ENCODE peak calls at places on chromosome 12, in six cellular contexts. F is brain microvascular endothelial cell, L is fibroblast of lung, M is lung, Q is adrenal gland, X is MM.1S. P is an unnamed sample.

GRCh38 chr12:93449277-93449676 is 7.5 kb upstream of the UBE2N start:
- DNase-seq in Q (no peak), L (no peak), M (no peak), F (no peak), X (no peak), P (peak; percentile 46)

GRCh38 chr12:77163068-77163810 is 97.9 kb upstream of the E2F7 start:
- DNase-seq in L (no peak), M (no peak), F (no peak), Q (no peak), X (no peak), P (no peak)

GRCh38 chr12:67331123-67331522 is 62.0 kb downstream of the CAND1 start:
- DNase-seq in F (no peak), M (no peak), L (no peak), X (peak; percentile 30), Q (no peak), P (no peak)

GRCh38 chr12:70828391-70828790 is 92.1 kb downstream of the PTPRR start:
- DNase-seq in X (no peak), Q (no peak), L (peak; percentile 32), F (peak; percentile 11), M (no peak), P (no peak)

GRCh38 chr12:42091769-42092168 is 52.9 kb downstream of the GXYLT1 start:
- DNase-seq in L (no peak), X (no peak), Q (no peak), M (no peak), F (no peak), P (no peak)

GRCh38 chr12:100955139-100955538 is 160.6 kb downstream of the ANO4 start:
- DNase-seq in F (peak; percentile 63), M (no peak), Q (peak; percentile 16), X (no peak), L (peak; percentile 47), P (no peak)

GRCh38 chr12:3218150-3218845 is 141.1 kb downstream of the TSPAN9 start:
- DNase-seq in L (peak; percentile 79), M (peak; percentile 38), F (peak; percentile 80), X (no peak), Q (peak; percentile 73), P (peak; percentile 25)

GRCh38 chr12:113407931-113408585 is 4.4 kb upstream of the SDS start:
- DNase-seq in X (no peak), F (peak; percentile 18), L (peak; percentile 65), M (no peak), Q (peak; percentile 65), P (no peak)

GRCh38 chr12:101671839-101672238 is 25.6 kb upstream of the CHPT1 start:
- DNase-seq in X (no peak), Q (no peak), M (no peak), F (no peak), L (no peak), P (no peak)

GRCh38 chr12:131177599-131177998 is 223.9 kb downstream of the ADGRD1 start:
- DNase-seq in X (no peak), F (no peak), M (no peak), L (no peak), Q (no peak), P (no peak)

GRCh38 chr12:131096681-131097181 is 143.0 kb downstream of the ADGRD1 start:
- DNase-seq in X (no peak), Q (peak; percentile 8), L (no peak), F (no peak), M (no peak), P (no peak)

GRCh38 chr12:50201987-50202521 is 34.9 kb upstream of the CERS5 start:
- DNase-seq in L (peak; percentile 26), X (no peak), F (peak; percentile 94), M (no peak), Q (no peak), P (no peak)

GRCh38 chr12:55983229-55983849 is 9.5 kb downstream of the RAB5B start:
- DNase-seq in Q (no peak), M (no peak), L (no peak), F (no peak), X (no peak), P (no peak)

GRCh38 chr12:123105427-123105826 is 45.5 kb downstream of the PITPNM2 start:
- DNase-seq in Q (no peak), M (no peak), L (no peak), X (no peak), F (no peak), P (no peak)

GRCh38 chr12:123106640-123107359 is 44.1 kb downstream of the PITPNM2 start:
- DNase-seq in F (no peak), X (peak; percentile 46), L (no peak), M (peak; percentile 42), Q (peak; percentile 58), P (peak; percentile 31)

GRCh38 chr12:123102381-123102780 is 48.5 kb downstream of the PITPNM2 start:
- DNase-seq in F (no peak), M (no peak), X (no peak), L (no peak), Q (no peak), P (no peak)

GRCh38 chr12:123102781-123103503 is 47.9 kb downstream of the PITPNM2 start:
- DNase-seq in F (no peak), X (no peak), Q (no peak), L (no peak), M (no peak), P (no peak)

DNA sequence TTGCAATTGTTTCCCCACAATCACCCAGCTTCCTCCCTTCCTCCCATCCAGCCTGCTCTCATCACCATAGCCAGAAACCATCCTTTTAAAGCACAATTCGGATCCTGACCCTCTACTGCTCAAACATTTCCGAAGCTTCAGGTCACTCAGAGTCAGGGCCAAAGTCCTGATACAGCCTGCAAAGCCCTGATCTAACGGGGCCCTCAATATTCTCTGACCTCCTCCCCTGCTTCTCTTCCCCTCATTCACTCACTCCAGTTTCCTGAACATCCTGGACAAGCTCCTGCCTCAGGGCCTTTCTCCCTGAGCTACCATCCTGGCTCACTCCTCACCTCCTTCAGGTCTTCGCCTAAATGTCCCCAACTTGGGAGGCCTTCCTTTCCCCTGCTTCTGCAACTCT is 46.1 kb downstream of the PITPNM2 start:
- DNase-seq in Q (no peak), M (no peak), F (no peak), X (no peak), L (no peak), P (no peak)
- H3K27ac ChIP-seq in Q (no peak overlapping the region), M (peak overlapping the region; percentile 85), F (no peak overlapping the region), X (no peak overlapping the region), L (no peak overlapping the region), P (no peak overlapping the region)

DNA sequence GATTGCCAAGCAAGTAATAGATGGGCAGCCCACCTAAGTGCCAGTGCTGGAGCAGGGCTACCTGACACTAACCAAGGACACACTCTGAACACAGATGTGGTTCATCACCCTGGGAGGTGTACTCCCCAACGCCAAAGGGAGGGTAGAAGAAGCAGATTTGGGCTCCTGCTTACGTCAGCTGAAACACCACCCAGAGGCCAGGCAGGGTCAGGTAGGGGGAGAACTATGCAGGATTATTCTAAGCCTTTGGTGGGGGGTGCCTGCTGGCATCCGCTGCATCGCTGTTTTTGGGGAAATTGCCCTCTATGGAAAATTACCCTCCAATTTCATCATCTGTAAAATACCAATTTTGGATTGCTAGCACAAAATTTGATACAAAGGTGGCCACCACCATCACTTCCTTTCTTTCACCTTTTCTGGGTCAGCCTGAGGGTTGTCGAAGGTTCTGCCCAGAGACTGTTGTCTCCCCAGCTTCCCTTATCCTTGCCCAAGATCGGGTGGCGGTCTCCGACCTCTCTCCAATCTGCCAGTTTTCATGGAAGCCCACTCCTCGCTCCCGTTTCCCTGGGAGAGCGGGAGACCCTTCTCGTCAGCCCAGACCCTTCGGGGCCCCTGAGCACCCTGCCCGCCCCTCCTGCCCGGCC is 535 bp downstream of the BIN2 start:
- DNase-seq in L (no peak), M (no peak), F (no peak), Q (no peak), X (peak; percentile 87), P (peak; percentile 39)
- TF ChIP-seq CTCF in L (no peak), M (no peak), F (no peak), Q (no peak), X (peak; percentile 13), P (no peak)

DNA sequence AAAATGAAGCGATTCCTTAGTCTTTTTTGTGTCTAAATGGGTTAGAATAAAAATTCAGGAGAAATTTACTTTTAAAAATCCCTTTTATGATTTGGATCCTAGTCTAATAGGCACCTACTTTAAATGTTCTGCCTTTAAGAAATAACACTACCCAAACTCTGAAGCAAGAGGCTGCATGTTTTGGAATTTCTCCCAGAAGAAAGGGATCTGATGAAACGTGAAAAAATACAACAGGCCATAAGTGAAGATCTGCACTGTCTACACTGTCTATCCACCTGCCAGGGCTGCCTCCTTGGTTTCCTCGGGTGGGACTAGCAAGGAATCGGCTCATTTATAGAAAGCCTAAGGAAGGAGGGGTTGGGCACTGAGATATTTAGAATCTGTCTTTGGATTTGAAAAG is 22.1 kb downstream of the ACVR1B start:
- DNase-seq in X (no peak), L (peak; percentile 70), Q (no peak), M (no peak), F (no peak), P (no peak)
- H3K4me3 ChIP-seq in X (no peak overlapping the region), L (no peak overlapping the region), Q (no peak overlapping the region), M (no peak overlapping the region), F (no peak overlapping the region), P (no peak overlapping the region)

GRCh38 chr12:108722992-108723766 is 8.1 kb downstream of the CORO1C start:
- DNase-seq in X (no peak), F (peak; percentile 63), L (peak; percentile 78), Q (peak; percentile 45), M (peak; percentile 39), P (no peak)
- H3K27ac ChIP-seq in X (no peak overlapping the region), F (peak overlapping the region; percentile 89), L (peak overlapping the region; percentile 93), Q (no peak overlapping the region), M (peak overlapping the region; percentile 79), P (no peak overlapping the region)

GRCh38 chr12:85951823-85952222 is 77.7 kb downstream of the NTS start:
- DNase-seq in L (peak; percentile 42), M (no peak), F (no peak), X (peak; percentile 17), Q (no peak), P (no peak)
- TF ChIP-seq CTCF in L (peak; percentile 55), M (no peak), F (peak; percentile 32), X (peak; percentile 45), Q (no peak), P (peak; percentile 38)

GRCh38 chr12:21884942-21885341 is 56.3 kb downstream of the ABCC9 start:
- DNase-seq in L (no peak), F (no peak), M (no peak), Q (no peak), X (no peak), P (no peak)
- H3K4me3 ChIP-seq in L (no peak overlapping the region), F (no peak overlapping the region), M (no peak overlapping the region), Q (no peak overlapping the region), X (no peak overlapping the region), P (no peak overlapping the region)

GRCh38 chr12:111405149-111405855 is 421 bp upstream of the SH2B3 start:
- DNase-seq in X (peak; percentile 91), L (peak; percentile 93), F (peak; percentile 93), Q (peak; percentile 94), M (peak; percentile 96), P (peak; percentile 99)

GRCh38 chr12:111406474-111407370 is 999 bp downstream of the SH2B3 start:
- DNase-seq in F (no peak), M (no peak), Q (peak; percentile 57), L (no peak), X (peak; percentile 13), P (peak; percentile 67)

GRCh38 chr12:111407371-111408115 is 1.8 kb downstream of the SH2B3 start:
- DNase-seq in M (no peak), L (no peak), F (no peak), Q (no peak), X (no peak), P (no peak)

GRCh38 chr12:111404362-111405148 is 1.2 kb upstream of the SH2B3 start:
- DNase-seq in F (no peak), L (peak; percentile 19), X (no peak), M (peak; percentile 51), Q (peak; percentile 44), P (peak; percentile 68)

GRCh38 chr12:111405856-111406473 is at the start of gene SH2B3:
- DNase-seq in L (peak; percentile 52), F (no peak), Q (no peak), X (no peak), M (no peak), P (peak; percentile 80)
- H3K27ac ChIP-seq in L (peak within 1 kb of the TSS; percentile 85), F (peak within 1 kb of the TSS; percentile 64), Q (peak within 1 kb of the TSS; percentile 70), X (no peak within 1 kb of the TSS), M (peak within 1 kb of the TSS; percentile 93), P (peak within 1 kb of the TSS; percentile 95)